ENCODE peak calls at places on chromosome 20, in four cellular contexts. Y, E, X and K are unnamed samples.

GRCh38 chr20:55172310-55173002 is 697.1 kb downstream of the DOK5 start:
- DNase-seq in E (no peak), X (no peak), Y (no peak), K (peak; percentile 39)

GRCh38 chr20:40931348-40932044 is 97.1 kb upstream of the TOP1 start:
- DNase-seq in Y (no peak), E (no peak), X (no peak), K (no peak)

GRCh38 chr20:44615876-44616603 is 33.7 kb downstream of the PKIG start:
- DNase-seq in X (peak; percentile 46), Y (no peak), E (no peak), K (no peak)

GRCh38 chr20:45833883-45834796 is 541 bp downstream of the SNX21 start:
- DNase-seq in X (peak; percentile 79), Y (no peak), E (peak; percentile 47), K (peak; percentile 54)

GRCh38 chr20:227439-228105 is 514 bp downstream of the DEFB129 start:
- DNase-seq in X (no peak), Y (no peak), E (no peak), K (no peak)

GRCh38 chr20:8144282-8145245 is 12.5 kb downstream of the PLCB1 start:
- DNase-seq in E (peak; percentile 100), Y (peak; percentile 44), X (no peak), K (peak; percentile 90)

GRCh38 chr20:328596-329324 is 3.4 kb downstream of the SOX12 start:
- DNase-seq in E (no peak), X (no peak), Y (no peak), K (no peak)

GRCh38 chr20:44460795-44461141 is 14.9 kb upstream of the TTPAL start:
- DNase-seq in X (no peak), E (peak; percentile 73), Y (no peak), K (peak; percentile 62)

GRCh38 chr20:11832397-11832796 is 85.3 kb upstream of the BTBD3 start:
- DNase-seq in X (no peak), Y (no peak), E (no peak), K (no peak)

GRCh38 chr20:11841972-11842461 is 75.7 kb upstream of the BTBD3 start:
- DNase-seq in Y (no peak), E (no peak), X (no peak), K (no peak)

GRCh38 chr20:11843289-11843688 is 74.4 kb upstream of the BTBD3 start:
- DNase-seq in X (no peak), E (no peak), Y (no peak), K (no peak)

GRCh38 chr20:11833825-11834224 is 83.9 kb upstream of the BTBD3 start:
- DNase-seq in X (no peak), E (no peak), Y (no peak), K (no peak)

DNA sequence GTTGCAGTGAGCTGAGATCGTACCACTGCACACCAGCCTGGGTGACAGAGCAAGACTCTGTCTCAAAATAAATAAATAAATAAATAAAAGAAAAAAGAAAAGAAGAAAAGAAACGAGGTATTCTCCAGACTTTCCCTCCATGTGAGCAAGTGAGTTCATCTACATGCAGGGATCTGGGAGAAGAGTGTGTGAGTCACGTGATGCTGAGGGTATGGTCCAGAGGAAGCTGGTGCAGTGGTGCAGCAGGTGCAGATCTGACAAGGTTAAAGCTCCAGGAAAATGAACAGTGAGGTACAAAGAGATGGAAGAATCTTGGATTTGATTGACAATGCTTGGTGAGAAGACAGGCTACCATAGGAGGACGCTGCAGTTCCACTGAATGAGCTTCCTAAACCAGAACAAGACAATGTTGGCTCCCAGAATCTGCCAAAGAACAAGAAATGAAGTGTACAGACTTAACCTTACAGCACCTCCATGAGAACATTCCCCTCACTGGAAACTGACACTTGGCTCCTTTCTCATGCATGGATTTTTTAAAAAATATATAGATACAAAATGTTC is 79.5 kb upstream of the BTBD3 start:
- DNase-seq in E (no peak), X (no peak), Y (no peak), K (no peak)
- TF ChIP-seq CTCF in E (peak; percentile 26), X (no peak), Y (no peak), K (no peak)

GRCh38 chr20:20051767-20052073 is 546 bp downstream of the CRNKL1 start:
- DNase-seq in E (no peak), Y (no peak), X (no peak), K (no peak)

GRCh38 chr20:20052074-20052970 is at the start of the genes CFAP61 and CRNKL1:
- DNase-seq in Y (peak; percentile 94), E (peak; percentile 99), X (peak; percentile 95), K (peak; percentile 96)
- TF ChIP-seq CTCF in Y (no peak), E (peak; percentile 60), X (peak; percentile 22), K (no peak)

GRCh38 chr20:57693670-57694329 is 16.0 kb downstream of the PMEPA1 start:
- DNase-seq in X (no peak), E (no peak), Y (no peak), K (no peak)

GRCh38 chr20:57695012-57695411 is 14.8 kb downstream of the PMEPA1 start:
- DNase-seq in E (no peak), Y (no peak), X (no peak), K (no peak)

GRCh38 chr20:57694481-57694880 is 15.3 kb downstream of the PMEPA1 start:
- DNase-seq in E (no peak), Y (no peak), X (no peak), K (no peak)

GRCh38 chr20:57692393-57692792 is 17.4 kb downstream of the PMEPA1 start:
- DNase-seq in E (no peak), X (no peak), Y (no peak), K (no peak)

DNA sequence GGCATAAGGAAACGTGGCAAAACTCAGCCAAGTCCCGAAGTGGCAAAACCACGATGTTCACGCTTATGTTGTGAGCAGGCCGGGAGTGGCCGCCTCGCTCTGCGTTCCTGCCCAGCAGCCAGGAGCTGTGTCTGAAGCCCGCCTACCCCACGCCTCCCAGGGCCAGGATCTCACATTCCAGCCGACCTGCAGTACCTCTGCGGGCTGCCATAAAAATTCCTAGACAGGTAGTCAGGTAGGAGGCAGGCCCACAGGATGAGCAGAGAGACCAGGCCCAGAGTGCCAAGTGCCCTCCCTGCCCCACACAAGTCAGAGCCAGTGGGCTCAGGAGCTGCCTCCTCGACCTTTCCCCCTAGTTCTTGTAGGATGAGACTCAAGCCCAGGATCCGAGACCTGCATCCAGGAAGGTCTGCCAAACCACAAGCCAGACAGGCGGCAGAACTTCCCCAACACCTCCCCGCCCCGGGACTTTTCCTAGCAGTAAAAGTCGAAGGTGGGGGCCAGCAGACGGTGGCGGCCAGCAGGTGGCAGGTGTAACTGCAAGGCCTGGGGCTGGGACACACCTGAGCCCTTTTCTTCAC is 16.7 kb downstream of the PMEPA1 start:
- DNase-seq in E (no peak), Y (no peak), X (no peak), K (no peak)
- TF ChIP-seq CTCF in E (peak; percentile 54), Y (no peak), X (no peak), K (no peak)

GRCh38 chr20:9515761-9516657 is 1.6 kb downstream of the LAMP5 start:
- DNase-seq in Y (no peak), X (peak; percentile 22), E (no peak), K (peak; percentile 17)

GRCh38 chr20:9514461-9515210 is at the start of gene LAMP5:
- DNase-seq in E (no peak), X (no peak), Y (no peak), K (peak; percentile 19)

GRCh38 chr20:9515211-9515580 is 806 bp downstream of the LAMP5 start:
- DNase-seq in Y (no peak), X (no peak), E (no peak), K (no peak)

GRCh38 chr20:9517297-9518134 is 3.1 kb downstream of the LAMP5 start:
- DNase-seq in Y (no peak), X (no peak), E (no peak), K (no peak)

DNA sequence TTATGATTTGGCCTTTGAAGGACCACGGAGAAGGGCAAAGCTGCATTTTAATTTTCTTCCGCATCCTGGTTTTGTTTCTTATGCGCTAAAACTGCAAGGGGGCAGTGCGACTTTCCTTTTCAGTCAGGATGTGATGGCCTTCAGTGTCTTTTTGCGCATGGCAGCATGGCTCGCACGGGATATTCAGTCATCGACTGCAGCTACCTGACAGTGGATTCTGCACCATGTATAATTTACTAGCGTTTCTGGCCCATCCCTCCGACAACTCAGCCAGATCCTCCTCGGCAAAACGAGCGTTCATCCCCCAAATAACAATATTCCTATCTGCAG is 2.2 kb downstream of the LAMP5 start:
- DNase-seq in Y (no peak), E (no peak), X (no peak), K (no peak)
- TF ChIP-seq CTCF in Y (no peak), E (no peak), X (no peak), K (no peak)

DNA sequence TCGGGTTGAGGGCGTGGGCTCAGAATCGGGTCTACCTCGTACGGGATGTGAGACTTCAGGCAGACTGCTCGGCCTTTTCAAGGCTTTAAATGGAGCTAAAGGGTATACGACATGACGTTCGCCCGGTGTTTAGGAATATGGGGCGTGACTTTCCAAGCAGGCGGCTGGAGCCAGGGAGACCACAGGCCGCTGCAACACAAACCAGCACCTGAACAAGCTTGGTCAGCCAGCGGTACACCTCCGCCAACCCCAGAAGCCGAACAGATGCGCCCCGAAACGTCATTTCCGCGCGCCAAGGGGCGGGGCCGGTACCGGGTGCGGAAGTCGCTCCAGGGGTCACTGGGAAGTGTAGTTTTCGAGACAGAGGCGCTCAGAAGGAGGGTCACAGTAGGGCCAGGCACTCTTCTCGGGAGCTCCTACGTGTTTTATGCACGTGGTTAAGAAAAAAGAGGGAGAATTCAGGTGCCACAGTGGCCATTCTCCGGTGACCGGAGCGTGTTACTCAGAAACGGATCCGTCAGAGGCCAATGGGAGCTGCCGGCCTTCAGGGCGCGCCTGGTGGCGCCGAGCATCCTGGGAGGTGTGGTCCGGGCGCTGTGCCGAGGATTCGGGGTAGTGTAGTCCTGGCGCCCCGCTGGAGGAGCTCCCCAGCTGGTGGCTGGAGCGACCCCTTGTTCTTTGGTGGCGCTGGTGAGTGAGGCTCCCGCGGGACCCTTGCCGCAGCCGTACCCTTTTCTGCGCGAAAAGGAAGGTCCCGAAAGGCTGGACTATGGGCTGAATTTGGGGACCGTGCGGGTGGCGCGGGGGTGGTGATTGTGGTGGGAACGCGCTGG is at the start of gene ZNF133:
- DNase-seq in Y (peak; percentile 70), E (peak; percentile 96), X (peak; percentile 98), K (peak; percentile 86)
- TF ChIP-seq CTCF in Y (peak; percentile 11), E (peak; percentile 75), X (no peak), K (no peak)